ENCODE peak calls at places on chromosomes 11 and 22, in nine cellular contexts. V, L, A, J, Z, G, I, N and T are unnamed samples.

GRCh38 chr22:38383417-38383816 is 66.2 kb upstream of the CSNK1E start:
- DNase-seq in V (no peak), L (no peak), A (no peak), J (no peak), Z (no peak), G (peak), I (no peak), N (no peak), T (no peak)

GRCh38 chr22:44309137-44309536 is 3.6 kb downstream of the SHISAL1 start:
- DNase-seq in V (no peak), L (no peak), A (no peak), J (no peak), Z (no peak), G (peak), I (no peak), N (no peak), T (no peak)

GRCh38 chr11:59173080-59173963 is 1.4 kb downstream of the DTX4 start:
- DNase-seq in V (peak), L (peak), A (peak), J (no peak), Z (peak), G (no peak), I (no peak), N (peak), T (no peak)

GRCh38 chr11:6333112-6333511 is 12.8 kb upstream of the CAVIN3 start:
- DNase-seq in V (no peak), L (no peak), A (no peak), J (no peak), Z (no peak), G (peak), I (no peak), N (no peak), T (no peak)

GRCh38 chr11:46342237-46342636 is 5.0 kb upstream of the DGKZ start:
- DNase-seq in V (no peak), L (no peak), A (no peak), J (no peak), Z (peak), G (no peak), I (no peak), N (peak), T (no peak)

GRCh38 chr11:118708296-118708695 is 28.8 kb upstream of the TREH start:
- DNase-seq in V (no peak), L (no peak), A (no peak), J (no peak), Z (no peak), G (no peak), I (no peak), N (no peak), T (no peak)

GRCh38 chr11:2319791-2320481 is 18.1 kb downstream of the TSPAN32 start:
- DNase-seq in V (no peak), L (no peak), A (no peak), J (no peak), Z (no peak), G (no peak), I (no peak), N (no peak), T (no peak)

GRCh38 chr22:44191036-44191454 is 10.3 kb downstream of the PARVG start:
- DNase-seq in V (no peak), L (no peak), A (peak), J (no peak), Z (no peak), G (no peak), I (no peak), N (peak), T (no peak)

GRCh38 chr22:36425977-36426523 is 38.3 kb upstream of the MYH9 start:
- DNase-seq in V (no peak), L (no peak), A (no peak), J (no peak), Z (no peak), G (no peak), I (no peak), N (no peak), T (no peak)

GRCh38 chr11:46914363-46914762 is 4.0 kb downstream of the LRP4 start:
- DNase-seq in V (no peak), L (no peak), A (no peak), J (no peak), Z (no peak), G (no peak), I (no peak), N (no peak), T (no peak)

GRCh38 chr22:40829131-40829530 is 10.0 kb upstream of the SLC25A17 start:
- DNase-seq in V (no peak), L (no peak), A (no peak), J (no peak), Z (no peak), G (no peak), I (no peak), N (no peak), T (no peak)

GRCh38 chr22:50656122-50657070 is 16.2 kb upstream of the SHANK3 start:
- DNase-seq in V (no peak), L (no peak), A (no peak), J (no peak), Z (no peak), G (no peak), I (no peak), N (no peak), T (no peak)

GRCh38 chr22:38949889-38950405 is 7.5 kb upstream of the APOBEC3A start:
- DNase-seq in V (no peak), L (no peak), A (no peak), J (no peak), Z (no peak), G (no peak), I (no peak), N (no peak), T (peak)

GRCh38 chr22:42473484-42474193 is 41.4 kb upstream of the NFAM1 start:
- DNase-seq in V (peak), L (peak), A (no peak), J (no peak), Z (no peak), G (peak), I (no peak), N (no peak), T (no peak)

GRCh38 chr11:11857769-11858168 is 16.0 kb downstream of the USP47 start:
- DNase-seq in V (no peak), L (no peak), A (no peak), J (no peak), Z (no peak), G (no peak), I (no peak), N (no peak), T (no peak)

GRCh38 chr11:134412508-134413333 is 679 bp upstream of the B3GAT1 start:
- DNase-seq in V (peak), L (no peak), A (peak), J (no peak), Z (no peak), G (no peak), I (no peak), N (peak), T (no peak)

GRCh38 chr11:70882716-70883085 is 369.7 kb downstream of the SHANK2 start:
- DNase-seq in V (no peak), L (no peak), A (no peak), J (no peak), Z (no peak), G (no peak), I (no peak), N (no peak), T (no peak)

GRCh38 chr11:126416542-126417090 is 61.1 kb downstream of the ST3GAL4 start:
- DNase-seq in V (no peak), L (peak), A (peak), J (peak), Z (peak), G (peak), I (peak), N (peak), T (peak)

GRCh38 chr22:32660292-32660691 is 141.2 kb upstream of the TIMP3 start:
- DNase-seq in V (peak), L (peak), A (peak), J (peak), Z (peak), G (peak), I (no peak), N (peak), T (peak)

GRCh38 chr11:46630237-46630636 is 12.9 kb downstream of the ATG13 start:
- DNase-seq in V (no peak), L (no peak), A (no peak), J (no peak), Z (no peak), G (no peak), I (no peak), N (no peak), T (no peak)

GRCh38 chr22:49214976-49215375 is 612.7 kb downstream of the BRD1 start:
- DNase-seq in V (peak), L (no peak), A (no peak), J (no peak), Z (no peak), G (no peak), I (no peak), N (no peak), T (no peak)

GRCh38 chr11:18697581-18697980 is 998 bp upstream of the TMEM86A start:
- DNase-seq in V (no peak), L (no peak), A (no peak), J (no peak), Z (no peak), G (no peak), I (no peak), N (no peak), T (no peak)

GRCh38 chr22:23403720-23404688 is 176.1 kb downstream of the IGLL1 start:
- DNase-seq in V (no peak), L (no peak), A (no peak), J (no peak), Z (no peak), G (no peak), I (no peak), N (no peak), T (no peak)

GRCh38 chr22:41919357-41920224 is 4.7 kb upstream of the SHISA8 start:
- DNase-seq in V (no peak), L (peak), A (peak), J (no peak), Z (peak), G (no peak), I (no peak), N (peak), T (no peak)

GRCh38 chr11:112281776-112282175 is 21.1 kb upstream of the PLET1 start:
- DNase-seq in V (no peak), L (no peak), A (no peak), J (no peak), Z (no peak), G (no peak), I (no peak), N (no peak), T (no peak)

GRCh38 chr11:125337836-125338235 is 158.2 kb downstream of the FEZ1 start:
- DNase-seq in V (no peak), L (no peak), A (no peak), J (no peak), Z (no peak), G (no peak), I (peak), N (no peak), T (no peak)

GRCh38 chr11:73242291-73243092 is 24.4 kb downstream of the P2RY2 start:
- DNase-seq in V (peak), L (peak), A (peak), J (peak), Z (peak), G (peak), I (peak), N (peak), T (peak)

GRCh38 chr11:64534950-64535349 is 56.1 kb upstream of the SLC22A12 start:
- DNase-seq in V (no peak), L (no peak), A (no peak), J (no peak), Z (no peak), G (no peak), I (no peak), N (no peak), T (no peak)

GRCh38 chr11:113372317-113372716 is 15.3 kb upstream of the ANKK1 start:
- DNase-seq in V (no peak), L (no peak), A (no peak), J (no peak), Z (no peak), G (no peak), I (no peak), N (no peak), T (no peak)

GRCh38 chr11:130203766-130204702 is 44.5 kb downstream of the ST14 start:
- DNase-seq in V (no peak), L (no peak), A (no peak), J (no peak), Z (no peak), G (no peak), I (no peak), N (no peak), T (no peak)

GRCh38 chr22:27011131-27011530 is 353.7 kb downstream of the MIAT start:
- DNase-seq in V (no peak), L (no peak), A (no peak), J (no peak), Z (no peak), G (no peak), I (no peak), N (no peak), T (no peak)

GRCh38 chr11:119065369-119065768 is 2.2 kb upstream of the VPS11 start:
- DNase-seq in V (peak), L (no peak), A (no peak), J (peak), Z (peak), G (no peak), I (no peak), N (peak), T (no peak)

GRCh38 chr11:74449369-74449931 is 17.9 kb downstream of the KCNE3 start:
- DNase-seq in V (peak), L (peak), A (peak), J (peak), Z (no peak), G (peak), I (no peak), N (peak), T (no peak)

GRCh38 chr11:61378713-61379313 is 13.6 kb upstream of the TMEM216 start:
- DNase-seq in V (no peak), L (no peak), A (no peak), J (no peak), Z (no peak), G (peak), I (no peak), N (no peak), T (no peak)

GRCh38 chr11:12388171-12388570 is 10.8 kb downstream of the PARVA start:
- DNase-seq in V (no peak), L (no peak), A (no peak), J (no peak), Z (no peak), G (no peak), I (no peak), N (no peak), T (no peak)